ENCODE peak calls at places on chromosomes 12 and 14, in four cellular contexts. U is epithelial cell of esophagus, I is GM13976, G is psoas muscle. K is an unnamed sample.
A peak's percentile ranks its signal among the peaks of the same experiment; 100 is the strongest.

GRCh38 chr12:9827209-9827888 is at the start of gene KLRF1:
- DNase-seq in U (no peak), I (no peak), G (no peak), K (no peak)

GRCh38 chr14:26394114-26394855 is 203.5 kb downstream of the NOVA1 start:
- DNase-seq in U (peak; percentile 65), I (no peak), G (no peak), K (no peak)

GRCh38 chr12:7269273-7269672 is 34.6 kb upstream of the ACSM4 start:
- DNase-seq in U (no peak), I (no peak), G (no peak), K (no peak)

GRCh38 chr12:67940780-67941243 is 48.4 kb upstream of the IFNG-AS1 start:
- DNase-seq in U (peak; percentile 69), I (no peak), G (no peak), K (no peak)

GRCh38 chr12:26017484-26018211 is 59.2 kb downstream of the RASSF8 start:
- DNase-seq in U (peak; percentile 36), I (peak; percentile 25), G (peak; percentile 32), K (no peak)

GRCh38 chr14:54348001-54348611 is 48.7 kb upstream of the CDKN3 start:
- DNase-seq in U (peak; percentile 50), I (peak; percentile 71), G (no peak), K (no peak)

GRCh38 chr12:127548123-127548553 is 718.8 kb upstream of the TMEM132C start:
- DNase-seq in U (no peak), I (no peak), G (no peak), K (no peak)

GRCh38 chr14:60723218-60724079 is 702 bp downstream of the SIX4 start:
- DNase-seq in U (peak; percentile 73), I (peak; percentile 63), G (peak; percentile 81), K (peak; percentile 19)

GRCh38 chr14:75831455-75831854 is 150.3 kb downstream of the TGFB3 start:
- DNase-seq in U (peak; percentile 86), I (no peak), G (peak; percentile 56), K (no peak)

GRCh38 chr12:2023365-2023764 is 19.1 kb upstream of the DCP1B start:
- DNase-seq in U (peak; percentile 18), I (no peak), G (no peak), K (no peak)

GRCh38 chr14:70047598-70048312 is 141.0 kb downstream of the SLC8A3 start:
- DNase-seq in U (no peak), I (no peak), G (no peak), K (no peak)

GRCh38 chr12:49954863-49955830 is 4.6 kb downstream of the AQP2 start:
- DNase-seq in U (no peak), I (no peak), G (no peak), K (no peak)

GRCh38 chr12:116346751-116347150 is 69.3 kb upstream of the MED13L start:
- DNase-seq in U (peak; percentile 72), I (no peak), G (no peak), K (no peak)

GRCh38 chr12:51533799-51534198 is 57.2 kb upstream of the SCN8A start:
- DNase-seq in U (no peak), I (no peak), G (no peak), K (no peak)

GRCh38 chr14:64253672-64254071 is 40.5 kb downstream of the ESR2 start:
- DNase-seq in U (peak; percentile 72), I (no peak), G (no peak), K (no peak)

GRCh38 chr12:115407036-115407435 is 723.1 kb upstream of the TBX3 start:
- DNase-seq in U (no peak), I (no peak), G (no peak), K (no peak)

DNA sequence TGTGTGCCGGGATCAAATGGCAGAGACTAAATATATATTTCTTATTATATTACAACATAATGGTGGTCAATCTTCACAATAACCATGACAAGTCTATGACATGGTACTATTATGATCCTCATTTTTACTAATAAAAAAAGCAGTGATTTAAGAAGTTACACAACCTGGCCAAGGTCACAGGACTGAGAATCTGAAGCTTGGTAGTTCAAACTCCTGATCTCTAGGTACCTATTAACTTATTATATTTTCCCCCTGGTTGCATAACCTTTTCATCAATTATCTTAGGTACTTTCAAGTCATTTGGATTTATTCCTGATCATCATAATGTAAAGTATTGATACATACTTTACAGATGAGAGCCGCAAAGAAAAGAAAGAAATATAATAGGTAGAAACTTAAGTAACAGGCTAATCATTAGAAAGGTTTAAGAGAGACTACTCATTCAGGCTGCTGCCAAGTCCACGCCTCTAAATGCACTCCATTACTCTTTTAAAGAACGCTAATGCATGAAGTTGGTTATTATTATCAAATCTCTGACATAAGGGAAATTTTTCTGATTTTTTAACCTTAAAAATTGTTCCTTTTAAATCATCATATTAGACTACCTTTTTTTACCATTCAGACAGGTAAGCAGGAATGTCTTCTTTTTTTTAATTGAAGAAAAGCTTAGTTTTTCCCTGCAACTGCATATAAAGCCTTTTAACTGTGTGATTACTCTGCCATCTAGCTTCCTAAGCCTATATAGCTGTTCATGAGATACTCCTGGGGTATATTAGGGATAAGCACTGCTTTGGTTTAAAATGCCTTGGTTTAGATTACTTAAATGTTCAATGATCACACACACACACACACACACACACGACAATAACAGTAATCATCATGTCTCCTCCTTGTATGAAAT is 35.6 kb downstream of the RPS29 start:
- DNase-seq in U (peak; percentile 25), I (no peak), G (no peak), K (no peak)
- TF ChIP-seq CTCF in U (peak; percentile 23), I (no peak), G (no peak), K (no peak)

GRCh38 chr12:120649442-120650248 is 9.2 kb downstream of the CABP1 start:
- DNase-seq in U (no peak), I (no peak), G (no peak), K (no peak)
- TF ChIP-seq CTCF in U (no peak), I (no peak), G (no peak), K (peak; percentile 27)

GRCh38 chr14:92737619-92738188 is 10.7 kb downstream of the LGMN start:
- DNase-seq in U (no peak), I (no peak), G (no peak), K (no peak)
- TF ChIP-seq CTCF in U (no peak), I (no peak), G (no peak), K (no peak)

DNA sequence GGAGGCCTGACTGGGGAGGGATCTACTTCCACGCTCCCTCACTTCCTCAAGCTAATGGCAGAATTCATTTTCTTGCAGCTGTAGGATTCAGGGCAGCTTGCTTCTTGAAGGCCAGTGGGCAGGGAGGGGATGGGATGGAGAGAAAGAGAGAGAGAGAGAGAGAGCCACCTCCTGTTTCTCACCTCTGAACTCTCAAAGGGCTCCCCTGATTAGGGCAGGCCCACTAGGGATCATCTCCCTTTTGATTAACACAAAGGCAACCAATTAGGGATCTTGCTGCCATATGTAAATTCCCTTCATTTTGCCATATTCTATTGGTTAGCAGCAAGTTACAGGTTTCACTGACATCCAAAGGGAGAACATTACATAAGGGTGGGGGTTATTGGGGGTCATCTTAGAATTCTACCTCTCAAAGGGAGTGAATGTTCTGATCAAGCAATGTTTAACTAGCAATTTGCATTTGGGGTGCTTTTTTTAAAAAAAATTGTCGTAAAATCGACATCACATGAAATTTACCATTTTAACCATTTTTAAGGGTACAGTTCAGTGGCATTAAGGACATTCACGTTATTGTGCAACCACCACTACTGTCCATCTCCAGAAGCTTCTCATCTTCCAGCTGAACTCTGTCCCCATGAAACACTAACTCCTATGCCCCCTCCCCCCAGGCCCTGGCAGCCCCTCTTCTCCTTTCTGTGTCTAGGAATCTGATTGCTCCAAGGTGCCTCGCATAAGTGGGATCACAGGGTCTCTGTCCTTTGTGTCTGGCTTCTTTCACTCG is 47.3 kb upstream of the NCOR2 start:
- DNase-seq in U (no peak), I (no peak), G (peak; percentile 19), K (no peak)
- TF ChIP-seq CTCF in U (no peak), I (no peak), G (no peak), K (no peak)

GRCh38 chr12:85920324-85920947 is 46.3 kb downstream of the NTS start:
- DNase-seq in U (peak; percentile 37), I (peak; percentile 40), G (no peak), K (no peak)
- TF ChIP-seq CTCF in U (peak; percentile 42), I (peak; percentile 20), G (peak; percentile 61), K (peak; percentile 68)

DNA sequence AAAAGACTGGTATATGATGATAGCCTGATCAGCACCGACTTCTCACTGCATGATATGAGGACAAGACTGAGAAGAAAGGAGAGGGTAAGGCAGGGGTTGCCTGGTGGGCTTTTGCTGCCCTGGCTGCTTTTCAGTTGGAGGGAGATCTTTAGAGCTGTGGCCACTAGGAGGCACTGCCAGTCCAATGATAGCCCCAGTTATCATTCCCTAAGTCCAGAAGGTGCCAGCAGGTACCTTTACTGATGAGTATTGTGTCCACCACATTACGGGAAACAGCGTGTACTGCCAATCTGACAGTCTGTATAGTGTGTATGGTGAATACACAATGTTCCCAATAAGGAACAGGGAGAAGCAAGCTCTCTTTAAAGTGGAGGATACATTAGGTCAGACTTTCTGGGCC is 55.8 kb upstream of the CCDC175 start:
- DNase-seq in U (peak; percentile 57), I (peak; percentile 55), G (no peak), K (no peak)
- TF ChIP-seq CTCF in U (peak; percentile 45), I (peak; percentile 56), G (peak; percentile 22), K (no peak)